ENCODE peak calls at places on chromosome 4, in six cellular contexts. Z is fibroblast of lung, B is PC-3, J is MM.1S, Q is DND-41, N is K562. W is an unnamed sample.
A peak's percentile ranks its signal among the peaks of the same experiment; 100 is the strongest.

GRCh38 chr4:56909083-56909981 is 1.6 kb downstream of the REST start:
- DNase-seq in Z (peak; percentile 53), B (peak; percentile 55), J (peak; percentile 55), Q (peak; percentile 63), N (peak; percentile 54), W (peak; percentile 82)

GRCh38 chr4:5052424-5052702 is 1.1 kb downstream of the STK32B start:
- DNase-seq in Z (no peak), B (no peak), J (no peak), Q (no peak), N (no peak), W (no peak)

GRCh38 chr4:157819693-157820464 is 352.9 kb downstream of the GASK1B start:
- DNase-seq in Z (no peak), B (no peak), J (no peak), Q (no peak), N (no peak), W (no peak)

GRCh38 chr4:152534541-152535231 is 1.2 kb downstream of the FBXW7 start:
- DNase-seq in Z (peak; percentile 14), B (no peak), J (peak; percentile 43), Q (peak; percentile 63), N (peak; percentile 49), W (peak; percentile 61)

GRCh38 chr4:15513545-15513944 is 43.9 kb downstream of the CC2D2A start:
- DNase-seq in Z (peak; percentile 40), B (no peak), J (no peak), Q (no peak), N (no peak), W (no peak)

GRCh38 chr4:6257243-6258025 is 12.2 kb upstream of the WFS1 start:
- DNase-seq in Z (no peak), B (no peak), J (no peak), Q (no peak), N (no peak), W (peak; percentile 34)

GRCh38 chr4:94305468-94306225 is 37.0 kb downstream of the HPGDS start:
- DNase-seq in Z (no peak), B (no peak), J (no peak), Q (no peak), N (peak; percentile 19), W (no peak)

GRCh38 chr4:67616478-67616877 is 58.0 kb downstream of the STAP1 start:
- DNase-seq in Z (no peak), B (peak; percentile 82), J (no peak), Q (no peak), N (no peak), W (no peak)

GRCh38 chr4:3484057-3484973 is 21.2 kb downstream of the DOK7 start:
- DNase-seq in Z (no peak), B (peak; percentile 70), J (no peak), Q (no peak), N (no peak), W (no peak)

GRCh38 chr4:147194107-147194506 is 248.4 kb upstream of the TTC29 start:
- DNase-seq in Z (peak; percentile 12), B (no peak), J (no peak), Q (no peak), N (no peak), W (no peak)

GRCh38 chr4:1604706-1605205 is 79.4 kb downstream of the FAM53A start:
- DNase-seq in Z (no peak), B (peak; percentile 53), J (no peak), Q (no peak), N (no peak), W (no peak)

GRCh38 chr4:85756938-85757337 is 282.0 kb downstream of the ARHGAP24 start:
- DNase-seq in Z (peak; percentile 63), B (peak; percentile 55), J (no peak), Q (peak; percentile 14), N (peak; percentile 25), W (peak; percentile 58)

GRCh38 chr4:139171878-139172691 is 4.9 kb downstream of the ELF2 start:
- DNase-seq in Z (peak; percentile 46), B (peak; percentile 54), J (no peak), Q (no peak), N (peak; percentile 61), W (no peak)

GRCh38 chr4:56118055-56118454 is 169.3 kb downstream of the CEP135 start:
- DNase-seq in Z (no peak), B (no peak), J (no peak), Q (no peak), N (no peak), W (no peak)

GRCh38 chr4:102308032-102308799 is 37.1 kb downstream of the SLC39A8 start:
- DNase-seq in Z (peak; percentile 7), B (no peak), J (no peak), Q (peak; percentile 66), N (no peak), W (no peak)

GRCh38 chr4:2362286-2363055 is 56.0 kb downstream of the ZFYVE28 start:
- DNase-seq in Z (no peak), B (no peak), J (no peak), Q (no peak), N (no peak), W (no peak)

GRCh38 chr4:37562592-37562991 is 123.6 kb downstream of the RELL1 start:
- DNase-seq in Z (no peak), B (peak; percentile 83), J (no peak), Q (no peak), N (no peak), W (no peak)

GRCh38 chr4:88744609-88745008 is 47.0 kb upstream of the NAP1L5 start:
- DNase-seq in Z (no peak), B (no peak), J (no peak), Q (no peak), N (no peak), W (no peak)

GRCh38 chr4:133148690-133149363 is at the start of gene PCDH10:
- DNase-seq in Z (peak; percentile 95), B (peak; percentile 85), J (peak; percentile 91), Q (peak; percentile 32), N (peak; percentile 64), W (peak; percentile 96)

GRCh38 chr4:133149364-133149695 is 236 bp downstream of the PCDH10 start:
- DNase-seq in Z (no peak), B (no peak), J (no peak), Q (no peak), N (no peak), W (no peak)

GRCh38 chr4:133147365-133147821 is 1.7 kb upstream of the PCDH10 start:
- DNase-seq in Z (no peak), B (peak; percentile 7), J (no peak), Q (no peak), N (no peak), W (peak; percentile 26)

GRCh38 chr4:133146574-133147198 is 2.4 kb upstream of the PCDH10 start:
- DNase-seq in Z (peak; percentile 77), B (peak; percentile 59), J (peak; percentile 46), Q (peak; percentile 45), N (peak; percentile 46), W (peak; percentile 80)

DNA sequence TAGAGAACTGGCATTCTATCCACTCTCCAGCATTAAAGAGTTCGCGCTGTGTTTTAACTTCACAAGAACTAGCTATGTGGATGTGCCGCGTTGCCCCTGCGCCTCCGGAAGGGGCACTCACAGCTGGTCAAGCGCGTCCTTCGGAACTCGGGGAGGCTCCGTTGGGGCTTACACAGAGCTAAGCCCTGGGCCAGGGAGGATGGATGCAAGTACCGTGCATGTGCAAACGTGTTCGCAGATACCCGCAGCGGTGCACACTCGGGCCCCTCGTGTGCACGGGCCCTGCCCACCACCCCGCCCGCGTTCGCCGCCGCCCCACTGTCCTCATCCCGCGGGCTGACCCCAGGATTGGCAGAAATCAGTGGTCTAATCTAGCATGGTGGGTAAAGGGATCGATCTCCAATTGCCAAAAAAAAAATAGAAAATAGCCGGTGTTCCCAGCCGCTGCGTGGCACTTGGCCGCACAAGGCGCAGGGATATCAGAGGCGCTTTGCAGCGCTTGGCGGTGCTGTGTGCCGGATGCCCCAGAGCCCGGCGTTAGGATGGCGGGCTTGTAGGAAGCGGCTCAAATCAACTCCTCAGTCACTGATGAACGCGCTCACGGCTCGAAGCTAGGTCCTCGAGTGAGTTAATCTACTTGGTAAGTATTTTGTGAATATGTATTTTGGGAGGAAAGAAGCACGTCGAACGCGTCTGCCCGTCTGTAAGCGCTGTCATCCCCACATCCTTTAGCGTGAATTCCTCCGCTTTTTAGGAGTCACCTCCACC is 988 bp upstream of the PCDH10 start:
- DNase-seq in Z (peak; percentile 73), B (peak; percentile 27), J (no peak), Q (no peak), N (no peak), W (peak; percentile 78)
- TF ChIP-seq EZH2 in Z (peak; percentile 7), B (no peak), J (no peak), Q (no peak), N (no peak), W (peak; percentile 81)

GRCh38 chr4:187157380-187157958 is 433.8 kb upstream of the FAT1 start:
- DNase-seq in Z (no peak), B (no peak), J (no peak), Q (no peak), N (peak; percentile 47), W (no peak)
- TF ChIP-seq EZH2 in Z (no peak), B (no peak), J (no peak), Q (no peak), N (no peak), W (no peak)

DNA sequence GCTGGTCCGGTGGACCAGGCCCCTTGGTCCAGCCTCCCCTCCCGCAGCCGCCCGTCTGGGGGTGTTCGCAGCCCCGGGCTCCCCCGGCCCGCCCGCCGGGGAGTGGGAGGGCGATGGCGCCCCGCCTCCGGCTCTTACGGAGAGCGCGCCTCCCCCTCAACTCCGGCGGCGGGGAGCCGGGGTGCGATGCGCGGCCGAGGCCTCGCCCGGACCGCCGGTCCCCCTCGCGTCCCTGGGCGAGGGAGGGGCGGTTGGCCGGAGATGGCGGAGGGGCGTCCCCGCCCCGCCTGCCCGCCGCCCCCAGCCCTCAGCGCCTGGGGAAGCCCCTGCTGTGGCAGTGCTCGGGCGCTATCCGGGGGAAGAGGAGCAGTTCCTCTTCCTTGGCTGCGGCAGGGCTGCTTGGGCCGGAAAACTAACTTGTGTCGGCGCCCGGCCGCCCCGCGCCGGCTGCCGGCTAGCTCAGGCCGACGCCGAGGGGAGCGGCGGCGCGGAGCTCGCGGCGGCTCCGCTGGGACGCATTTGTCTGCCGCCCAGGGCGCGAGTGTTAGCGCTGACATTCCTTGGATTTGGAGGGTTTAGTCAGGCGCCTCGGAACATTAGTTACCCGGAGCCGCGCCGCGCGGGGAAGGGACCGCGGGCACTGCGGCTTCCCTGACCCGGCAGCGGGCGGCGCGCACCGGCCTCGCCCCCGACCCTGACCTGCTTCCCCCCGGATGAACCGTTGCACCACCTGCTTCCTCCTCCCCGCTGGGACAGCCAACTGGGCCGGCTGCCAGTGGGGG is 1.0 kb downstream of the GALNT7 start:
- DNase-seq in Z (peak; percentile 70), B (peak; percentile 20), J (peak; percentile 68), Q (peak; percentile 90), N (peak; percentile 74), W (peak; percentile 87)
- TF ChIP-seq EZH2 in Z (no peak), B (no peak), J (no peak), Q (no peak), N (no peak), W (no peak)

DNA sequence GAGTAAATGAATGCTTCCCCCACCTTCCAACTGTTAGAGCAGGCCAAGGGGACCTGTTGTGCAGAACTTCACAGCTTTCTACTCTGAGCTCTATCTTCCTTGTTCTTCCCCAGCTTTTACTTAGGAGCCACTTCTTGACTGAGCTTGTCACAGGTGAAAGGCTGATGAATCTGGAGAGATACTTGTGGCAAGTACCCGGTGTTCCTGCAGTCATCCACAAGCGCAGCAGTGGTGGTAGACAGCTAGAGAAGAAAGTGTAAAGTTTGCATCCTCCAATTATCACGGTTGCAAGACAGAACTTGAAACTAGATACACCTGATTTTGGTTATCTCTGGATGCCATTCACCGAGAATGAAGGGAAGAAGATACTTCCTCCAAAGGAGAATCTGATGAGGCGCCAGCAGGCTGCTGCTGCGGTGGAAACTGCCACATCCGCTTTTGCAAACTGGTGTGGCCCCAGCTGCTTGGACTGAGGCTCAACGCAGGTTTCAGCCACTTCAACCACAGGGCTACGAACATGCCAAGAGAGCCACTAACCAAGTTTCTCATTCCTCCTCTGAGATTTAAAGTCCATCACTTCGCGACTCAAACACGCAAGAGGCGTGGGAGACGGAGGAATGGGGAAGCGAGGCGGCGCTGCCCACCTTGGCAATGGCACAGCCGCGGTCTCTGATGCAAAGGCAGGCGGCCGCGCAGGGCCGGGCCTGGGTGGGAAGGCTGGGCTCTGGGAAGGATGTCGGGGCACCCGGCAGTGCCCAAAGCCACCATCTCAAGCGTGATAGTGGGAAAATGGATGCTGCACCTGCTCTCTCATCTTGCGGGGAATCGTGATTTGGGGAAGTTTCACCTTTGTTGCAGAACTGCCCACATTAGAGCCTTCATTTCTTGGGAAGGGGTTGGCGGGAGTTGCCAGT is 1.3 kb upstream of the FHIP1A start:
- DNase-seq in Z (no peak), B (peak; percentile 37), J (peak; percentile 95), Q (peak; percentile 48), N (no peak), W (peak; percentile 10)
- TF ChIP-seq EZH2 in Z (no peak), B (no peak), J (no peak), Q (no peak), N (no peak), W (no peak)

W was measured in neural progenitor cell.